ENCODE peak calls at places on chromosomes 4 and X, in five cellular contexts. One of them, this sample, is unnamed.
A peak's percentile ranks its signal among the peaks of the same experiment; 100 is the strongest.

GRCh38 chr4:1192091-1192492 is 19.7 kb upstream of the SPON2 start:
- DNase-seq in tibial nerve: peak; percentile 81
- DNase-seq in right lobe of liver: peak; percentile 86
- DNase-seq in uterus: peak; percentile 94
- DNase-seq in astrocyte of the spinal cord: peak; percentile 96
- DNase-seq in this sample: no peak

GRCh38 chrX:2696698-2697215 is 5.7 kb downstream of the CD99 start:
- DNase-seq in tibial nerve: no peak
- DNase-seq in right lobe of liver: no peak
- DNase-seq in uterus: no peak
- DNase-seq in astrocyte of the spinal cord: peak; percentile 90
- DNase-seq in this sample: peak; percentile 89

GRCh38 chr4:40749717-40750460 is at the start of gene NSUN7:
- DNase-seq in tibial nerve: no peak
- DNase-seq in right lobe of liver: peak; percentile 68
- DNase-seq in uterus: peak; percentile 25
- DNase-seq in astrocyte of the spinal cord: peak; percentile 41
- DNase-seq in this sample: no peak

GRCh38 chr4:186221624-186222023 is 5.7 kb upstream of the KLKB1 start:
- DNase-seq in tibial nerve: no peak
- DNase-seq in right lobe of liver: no peak
- DNase-seq in uterus: no peak
- DNase-seq in astrocyte of the spinal cord: no peak
- DNase-seq in this sample: no peak

GRCh38 chrX:72366746-72367145 is 61.0 kb upstream of the CITED1 start:
- DNase-seq in tibial nerve: no peak
- DNase-seq in right lobe of liver: no peak
- DNase-seq in uterus: no peak
- DNase-seq in astrocyte of the spinal cord: no peak
- DNase-seq in this sample: no peak

GRCh38 chrX:1475881-1476280 is 23.2 kb upstream of the ASMTL start:
- DNase-seq in tibial nerve: no peak
- DNase-seq in right lobe of liver: no peak
- DNase-seq in uterus: peak; percentile 2
- DNase-seq in astrocyte of the spinal cord: no peak
- DNase-seq in this sample: no peak

GRCh38 chrX:103061486-103061885 is 2.5 kb downstream of the BEX1 start:
- DNase-seq in tibial nerve: no peak
- DNase-seq in right lobe of liver: no peak
- DNase-seq in uterus: no peak
- DNase-seq in astrocyte of the spinal cord: no peak
- DNase-seq in this sample: no peak

GRCh38 chr4:138177278-138177968 is 64.7 kb downstream of the SLC7A11 start:
- DNase-seq in tibial nerve: no peak
- DNase-seq in right lobe of liver: no peak
- DNase-seq in uterus: no peak
- DNase-seq in astrocyte of the spinal cord: no peak
- DNase-seq in this sample: no peak

GRCh38 chrX:139850968-139851367 is 81.9 kb downstream of the ATP11C start:
- DNase-seq in tibial nerve: no peak
- DNase-seq in right lobe of liver: no peak
- DNase-seq in uterus: no peak
- DNase-seq in astrocyte of the spinal cord: no peak
- DNase-seq in this sample: no peak

GRCh38 chrX:136941396-136942337 is 61.1 kb upstream of the RBMX start:
- DNase-seq in tibial nerve: no peak
- DNase-seq in right lobe of liver: no peak
- DNase-seq in uterus: no peak
- DNase-seq in astrocyte of the spinal cord: no peak
- DNase-seq in this sample: no peak

GRCh38 chr4:155643087-155643486 is 23.6 kb upstream of the GUCY1A1 start:
- DNase-seq in tibial nerve: no peak
- DNase-seq in right lobe of liver: no peak
- DNase-seq in uterus: no peak
- DNase-seq in astrocyte of the spinal cord: no peak
- DNase-seq in this sample: no peak

GRCh38 chr4:54359919-54360650 is 131.0 kb downstream of the PDGFRA start:
- DNase-seq in tibial nerve: no peak
- DNase-seq in right lobe of liver: no peak
- DNase-seq in uterus: no peak
- DNase-seq in astrocyte of the spinal cord: no peak
- DNase-seq in this sample: no peak

GRCh38 chr4:48986654-48987164 is 634 bp downstream of the CWH43 start:
- DNase-seq in tibial nerve: no peak
- DNase-seq in right lobe of liver: no peak
- DNase-seq in uterus: no peak
- DNase-seq in astrocyte of the spinal cord: no peak
- DNase-seq in this sample: no peak

GRCh38 chr4:121192500-121192899 is 28.4 kb upstream of the TNIP3 start:
- DNase-seq in tibial nerve: no peak
- DNase-seq in right lobe of liver: no peak
- DNase-seq in uterus: no peak
- DNase-seq in astrocyte of the spinal cord: peak; percentile 49
- DNase-seq in this sample: peak; percentile 66
- H3K4me3 ChIP-seq in tibial nerve: peak overlapping the region; percentile 10
- H3K4me3 ChIP-seq in right lobe of liver: no peak overlapping the region
- H3K4me3 ChIP-seq in uterus: no peak overlapping the region
- H3K4me3 ChIP-seq in astrocyte of the spinal cord: no peak overlapping the region
- H3K4me3 ChIP-seq in this sample: no peak overlapping the region

DNA sequence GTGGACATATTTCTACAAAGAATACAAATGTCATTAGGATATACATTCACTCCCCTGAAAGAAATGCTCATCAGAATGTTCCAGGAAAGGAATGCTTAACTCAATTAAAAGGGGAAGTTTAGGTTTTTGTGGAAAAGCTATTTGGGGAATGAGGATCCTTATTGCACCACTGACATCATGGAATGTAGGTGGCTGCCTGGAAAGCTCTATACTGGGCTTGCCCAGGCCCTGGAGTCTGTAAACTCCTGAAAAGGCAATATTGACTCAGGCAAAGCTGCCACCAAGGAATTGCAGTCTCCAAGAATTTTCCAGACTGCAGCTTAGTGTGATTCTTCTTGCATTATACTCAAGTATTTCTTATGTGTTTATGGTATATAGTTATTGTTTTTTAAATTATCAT is 15.7 kb downstream of the DAPP1 start:
- DNase-seq in tibial nerve: no peak
- DNase-seq in right lobe of liver: no peak
- DNase-seq in uterus: no peak
- DNase-seq in astrocyte of the spinal cord: no peak
- DNase-seq in this sample: no peak
- H3K4me3 ChIP-seq in tibial nerve: no peak overlapping the region
- H3K4me3 ChIP-seq in right lobe of liver: no peak overlapping the region
- H3K4me3 ChIP-seq in uterus: no peak overlapping the region
- H3K4me3 ChIP-seq in astrocyte of the spinal cord: no peak overlapping the region
- H3K4me3 ChIP-seq in this sample: no peak overlapping the region

GRCh38 chr4:45317276-45317675 is 590.9 kb upstream of the GNPDA2 start:
- DNase-seq in tibial nerve: no peak
- DNase-seq in right lobe of liver: no peak
- DNase-seq in uterus: no peak
- DNase-seq in astrocyte of the spinal cord: peak; percentile 50
- DNase-seq in this sample: no peak
- H3K4me3 ChIP-seq in tibial nerve: no peak overlapping the region
- H3K4me3 ChIP-seq in right lobe of liver: no peak overlapping the region
- H3K4me3 ChIP-seq in uterus: no peak overlapping the region
- H3K4me3 ChIP-seq in astrocyte of the spinal cord: no peak overlapping the region
- H3K4me3 ChIP-seq in this sample: no peak overlapping the region

GRCh38 chrX:24055043-24055356 is 244 bp downstream of the EIF2S3 start:
- DNase-seq in tibial nerve: no peak
- DNase-seq in right lobe of liver: no peak
- DNase-seq in uterus: no peak
- DNase-seq in astrocyte of the spinal cord: no peak
- DNase-seq in this sample: no peak
- H3K4me3 ChIP-seq in tibial nerve: no peak overlapping the region
- H3K4me3 ChIP-seq in right lobe of liver: peak overlapping the region; percentile 93
- H3K4me3 ChIP-seq in uterus: peak overlapping the region; percentile 75
- H3K4me3 ChIP-seq in astrocyte of the spinal cord: peak overlapping the region; percentile 80
- H3K4me3 ChIP-seq in this sample: no peak overlapping the region